ENCODE peak calls at places on chromosome 11, in seven cellular contexts. One of them, this sample, is unnamed.

GRCh38 chr11:126163779-126164178 is 47.7 kb downstream of the RPUSD4 start:
- DNase-seq in Peyer's patch: no peak
- DNase-seq in iris pigment epithelial cell: no peak
- DNase-seq in right lobe of liver: no peak
- DNase-seq in mammary epithelial cell: no peak
- DNase-seq in adrenal gland: no peak
- DNase-seq in NCI-H1417: no peak
- DNase-seq in this sample: no peak

GRCh38 chr11:46389450-46390330 is 1.9 kb downstream of the CHRM4 start:
- DNase-seq in iris pigment epithelial cell: peak; percentile 68
- DNase-seq in mammary epithelial cell: peak; percentile 59
- DNase-seq in NCI-H1417: peak; percentile 74
- DNase-seq in right lobe of liver: peak; percentile 71
- DNase-seq in Peyer's patch: no peak
- DNase-seq in adrenal gland: peak; percentile 87
- DNase-seq in this sample: peak; percentile 46

GRCh38 chr11:70205766-70206165 is 2.7 kb downstream of the FADD start:
- DNase-seq in NCI-H1417: no peak
- DNase-seq in adrenal gland: no peak
- DNase-seq in Peyer's patch: no peak
- DNase-seq in right lobe of liver: no peak
- DNase-seq in mammary epithelial cell: no peak
- DNase-seq in iris pigment epithelial cell: no peak
- DNase-seq in this sample: no peak

GRCh38 chr11:119886667-119887230 is 157.7 kb upstream of the NECTIN1 start:
- DNase-seq in mammary epithelial cell: no peak
- DNase-seq in NCI-H1417: no peak
- DNase-seq in iris pigment epithelial cell: no peak
- DNase-seq in Peyer's patch: no peak
- DNase-seq in adrenal gland: no peak
- DNase-seq in right lobe of liver: no peak
- DNase-seq in this sample: no peak

GRCh38 chr11:396948-397548 is 3.0 kb downstream of the PKP3 start:
- DNase-seq in iris pigment epithelial cell: peak; percentile 55
- DNase-seq in Peyer's patch: peak; percentile 77
- DNase-seq in NCI-H1417: no peak
- DNase-seq in adrenal gland: peak; percentile 68
- DNase-seq in mammary epithelial cell: no peak
- DNase-seq in right lobe of liver: no peak
- DNase-seq in this sample: peak; percentile 68

GRCh38 chr11:104609297-104609696 is 289.0 kb downstream of the CASP12 start:
- DNase-seq in Peyer's patch: no peak
- DNase-seq in right lobe of liver: no peak
- DNase-seq in adrenal gland: peak; percentile 55
- DNase-seq in NCI-H1417: peak; percentile 65
- DNase-seq in mammary epithelial cell: peak; percentile 27
- DNase-seq in iris pigment epithelial cell: peak; percentile 82
- DNase-seq in this sample: peak; percentile 40

GRCh38 chr11:128771102-128771501 is 77.2 kb downstream of the FLI1 start:
- DNase-seq in right lobe of liver: no peak
- DNase-seq in mammary epithelial cell: no peak
- DNase-seq in Peyer's patch: no peak
- DNase-seq in adrenal gland: no peak
- DNase-seq in NCI-H1417: no peak
- DNase-seq in iris pigment epithelial cell: no peak
- DNase-seq in this sample: no peak

GRCh38 chr11:85164743-85165142 is 462.4 kb downstream of the DLG2 start:
- DNase-seq in right lobe of liver: no peak
- DNase-seq in NCI-H1417: no peak
- DNase-seq in iris pigment epithelial cell: no peak
- DNase-seq in Peyer's patch: no peak
- DNase-seq in mammary epithelial cell: no peak
- DNase-seq in adrenal gland: no peak
- DNase-seq in this sample: no peak

GRCh38 chr11:6488342-6488741 is 7.0 kb downstream of the TIMM10B start:
- DNase-seq in adrenal gland: no peak
- DNase-seq in right lobe of liver: no peak
- DNase-seq in iris pigment epithelial cell: no peak
- DNase-seq in NCI-H1417: no peak
- DNase-seq in Peyer's patch: no peak
- DNase-seq in mammary epithelial cell: no peak
- DNase-seq in this sample: no peak

GRCh38 chr11:75656044-75656726 is 12.7 kb downstream of the MAP6 start:
- DNase-seq in NCI-H1417: no peak
- DNase-seq in adrenal gland: no peak
- DNase-seq in Peyer's patch: no peak
- DNase-seq in iris pigment epithelial cell: peak; percentile 22
- DNase-seq in right lobe of liver: no peak
- DNase-seq in mammary epithelial cell: no peak
- DNase-seq in this sample: no peak

GRCh38 chr11:115672412-115672811 is 168.2 kb upstream of the CADM1 start:
- DNase-seq in iris pigment epithelial cell: no peak
- DNase-seq in mammary epithelial cell: no peak
- DNase-seq in right lobe of liver: no peak
- DNase-seq in Peyer's patch: no peak
- DNase-seq in adrenal gland: no peak
- DNase-seq in NCI-H1417: no peak
- DNase-seq in this sample: no peak

GRCh38 chr11:9004310-9004945 is 627 bp upstream of the NRIP3 start:
- DNase-seq in right lobe of liver: no peak
- DNase-seq in adrenal gland: no peak
- DNase-seq in iris pigment epithelial cell: no peak
- DNase-seq in mammary epithelial cell: no peak
- DNase-seq in Peyer's patch: no peak
- DNase-seq in NCI-H1417: peak; percentile 78
- DNase-seq in this sample: no peak

GRCh38 chr11:65851083-65851579 is 6.8 kb downstream of the CFL1 start:
- DNase-seq in mammary epithelial cell: no peak
- DNase-seq in NCI-H1417: peak; percentile 27
- DNase-seq in adrenal gland: no peak
- DNase-seq in Peyer's patch: no peak
- DNase-seq in iris pigment epithelial cell: no peak
- DNase-seq in right lobe of liver: no peak
- DNase-seq in this sample: no peak

GRCh38 chr11:32178692-32179091 is 87.8 kb downstream of the RCN1 start:
- DNase-seq in right lobe of liver: no peak
- DNase-seq in mammary epithelial cell: no peak
- DNase-seq in NCI-H1417: no peak
- DNase-seq in iris pigment epithelial cell: no peak
- DNase-seq in Peyer's patch: no peak
- DNase-seq in adrenal gland: no peak
- DNase-seq in this sample: no peak

GRCh38 chr11:120208777-120209176 is 2.1 kb upstream of the OAF start:
- DNase-seq in NCI-H1417: no peak
- DNase-seq in mammary epithelial cell: peak; percentile 79
- DNase-seq in right lobe of liver: no peak
- DNase-seq in iris pigment epithelial cell: peak; percentile 74
- DNase-seq in adrenal gland: peak; percentile 94
- DNase-seq in Peyer's patch: no peak
- DNase-seq in this sample: peak; percentile 29

GRCh38 chr11:134264966-134265365 is 11.2 kb upstream of the GLB1L3 start:
- DNase-seq in iris pigment epithelial cell: no peak
- DNase-seq in adrenal gland: no peak
- DNase-seq in NCI-H1417: no peak
- DNase-seq in right lobe of liver: no peak
- DNase-seq in mammary epithelial cell: no peak
- DNase-seq in Peyer's patch: no peak
- DNase-seq in this sample: no peak

GRCh38 chr11:21104641-21105040 is 435.3 kb downstream of the NELL1 start:
- DNase-seq in adrenal gland: no peak
- DNase-seq in iris pigment epithelial cell: no peak
- DNase-seq in NCI-H1417: no peak
- DNase-seq in Peyer's patch: no peak
- DNase-seq in right lobe of liver: no peak
- DNase-seq in mammary epithelial cell: no peak
- DNase-seq in this sample: no peak

GRCh38 chr11:110081462-110082233 is 11.5 kb upstream of the ZC3H12C start:
- DNase-seq in iris pigment epithelial cell: peak; percentile 49
- DNase-seq in Peyer's patch: no peak
- DNase-seq in mammary epithelial cell: peak; percentile 95
- DNase-seq in adrenal gland: no peak
- DNase-seq in NCI-H1417: no peak
- DNase-seq in right lobe of liver: no peak
- DNase-seq in this sample: no peak

GRCh38 chr11:104630352-104630751 is 267.9 kb downstream of the CASP12 start:
- DNase-seq in NCI-H1417: no peak
- DNase-seq in iris pigment epithelial cell: no peak
- DNase-seq in adrenal gland: no peak
- DNase-seq in right lobe of liver: no peak
- DNase-seq in Peyer's patch: no peak
- DNase-seq in mammary epithelial cell: no peak
- DNase-seq in this sample: no peak

GRCh38 chr11:88357323-88358039 is 19.9 kb upstream of the CTSC start:
- DNase-seq in mammary epithelial cell: no peak
- DNase-seq in right lobe of liver: no peak
- DNase-seq in NCI-H1417: peak; percentile 64
- DNase-seq in adrenal gland: no peak
- DNase-seq in Peyer's patch: no peak
- DNase-seq in iris pigment epithelial cell: peak; percentile 73
- DNase-seq in this sample: peak; percentile 21

GRCh38 chr11:72078477-72078876 is 1.9 kb downstream of the NUMA1 start:
- DNase-seq in right lobe of liver: no peak
- DNase-seq in adrenal gland: no peak
- DNase-seq in iris pigment epithelial cell: peak; percentile 57
- DNase-seq in Peyer's patch: no peak
- DNase-seq in mammary epithelial cell: peak; percentile 39
- DNase-seq in NCI-H1417: no peak
- DNase-seq in this sample: no peak

GRCh38 chr11:75325713-75326438 is 25.6 kb downstream of the ARRB1 start:
- DNase-seq in mammary epithelial cell: peak; percentile 91
- DNase-seq in NCI-H1417: no peak
- DNase-seq in iris pigment epithelial cell: peak; percentile 97
- DNase-seq in Peyer's patch: no peak
- DNase-seq in adrenal gland: peak; percentile 76
- DNase-seq in right lobe of liver: no peak
- DNase-seq in this sample: peak; percentile 93

GRCh38 chr11:64874841-64875240 is 3.6 kb downstream of the EHD1 start:
- DNase-seq in mammary epithelial cell: no peak
- DNase-seq in iris pigment epithelial cell: no peak
- DNase-seq in Peyer's patch: no peak
- DNase-seq in adrenal gland: no peak
- DNase-seq in right lobe of liver: no peak
- DNase-seq in NCI-H1417: no peak
- DNase-seq in this sample: no peak

GRCh38 chr11:64867748-64868462 is 10.5 kb downstream of the EHD1 start:
- DNase-seq in right lobe of liver: no peak
- DNase-seq in mammary epithelial cell: peak; percentile 76
- DNase-seq in NCI-H1417: no peak
- DNase-seq in Peyer's patch: no peak
- DNase-seq in iris pigment epithelial cell: no peak
- DNase-seq in adrenal gland: no peak
- DNase-seq in this sample: no peak

GRCh38 chr11:96464695-96465307 is 75.0 kb downstream of the JRKL start:
- DNase-seq in adrenal gland: no peak
- DNase-seq in Peyer's patch: no peak
- DNase-seq in mammary epithelial cell: peak; percentile 54
- DNase-seq in right lobe of liver: no peak
- DNase-seq in iris pigment epithelial cell: peak; percentile 79
- DNase-seq in NCI-H1417: peak; percentile 90
- DNase-seq in this sample: peak; percentile 34

This sample was measured in brain microvascular endothelial cell.